ENCODE peak calls at places on chromosomes 3 and 15, in five cellular contexts. K is HepG2, L is Panc1, N is sigmoid colon, D is HL-60. Y is an unnamed sample.

GRCh38 chr3:124767259-124767658 is 37.0 kb downstream of the UMPS start:
- DNase-seq in K (no peak), L (no peak), N (no peak), D (no peak), Y (no peak)

GRCh38 chr15:28989239-28989830 is 103.6 kb downstream of the APBA2 start:
- DNase-seq in K (no peak), L (no peak), N (no peak), D (no peak), Y (no peak)

GRCh38 chr15:48890375-48890972 is 12.5 kb downstream of the EID1 start:
- DNase-seq in K (no peak), L (no peak), N (no peak), D (no peak), Y (no peak)

GRCh38 chr3:141328286-141329166 is 39.8 kb upstream of the ZBTB38 start:
- DNase-seq in K (no peak), L (no peak), N (no peak), D (no peak), Y (no peak)

GRCh38 chr3:139140553-139140952 is 95.9 kb upstream of the PRR23C start:
- DNase-seq in K (no peak), L (no peak), N (no peak), D (no peak), Y (no peak)

GRCh38 chr3:102024270-102024904 is 175.1 kb downstream of the NFKBIZ start:
- DNase-seq in K (no peak), L (no peak), N (no peak), D (no peak), Y (no peak)

GRCh38 chr15:99430881-99431401 is 134.8 kb upstream of the MEF2A start:
- DNase-seq in K (no peak), L (no peak), N (peak), D (no peak), Y (no peak)

GRCh38 chr15:66008920-66009572 is 139.8 kb downstream of the RAB11A start:
- DNase-seq in K (no peak), L (no peak), N (no peak), D (no peak), Y (no peak)

GRCh38 chr3:197505796-197506553 is 49.8 kb downstream of the BDH1 start:
- DNase-seq in K (no peak), L (no peak), N (no peak), D (no peak), Y (no peak)

GRCh38 chr3:114730397-114730796 is 416.7 kb downstream of the ZBTB20 start:
- DNase-seq in K (peak), L (no peak), N (no peak), D (no peak), Y (no peak)

GRCh38 chr3:168884353-168884903 is 779.1 kb downstream of the MECOM start:
- DNase-seq in K (no peak), L (no peak), N (no peak), D (no peak), Y (peak)

GRCh38 chr3:23330568-23330967 is 127.4 kb downstream of the UBE2E2 start:
- DNase-seq in K (no peak), L (no peak), N (no peak), D (no peak), Y (no peak)

GRCh38 chr3:5012398-5012797 is 33.2 kb downstream of the BHLHE40 start:
- DNase-seq in K (no peak), L (no peak), N (peak), D (peak), Y (no peak)

GRCh38 chr15:88179562-88179961 is 77.0 kb downstream of the NTRK3 start:
- DNase-seq in K (no peak), L (no peak), N (no peak), D (no peak), Y (no peak)

GRCh38 chr3:142267269-142267668 is 41.9 kb upstream of the GK5 start:
- DNase-seq in K (no peak), L (no peak), N (no peak), D (no peak), Y (no peak)

GRCh38 chr15:90869601-90870353 is 1.4 kb downstream of the FURIN start:
- DNase-seq in K (no peak), L (no peak), N (peak), D (peak), Y (no peak)

GRCh38 chr3:111681705-111682426 is 86.7 kb upstream of the ZBED2 start:
- DNase-seq in K (peak), L (no peak), N (no peak), D (no peak), Y (no peak)

GRCh38 chr3:197440717-197441303 is 115.0 kb downstream of the BDH1 start:
- DNase-seq in K (no peak), L (no peak), N (no peak), D (no peak), Y (no peak)

GRCh38 chr3:186381424-186382216 is 19.6 kb upstream of the DGKG start:
- DNase-seq in K (peak), L (no peak), N (no peak), D (no peak), Y (no peak)

GRCh38 chr3:140050977-140051957 is 116.3 kb downstream of the CLSTN2 start:
- DNase-seq in K (peak), L (no peak), N (no peak), D (peak), Y (peak)

GRCh38 chr15:70466305-70466704 is 297.1 kb downstream of the UACA start:
- DNase-seq in K (no peak), L (no peak), N (no peak), D (peak), Y (no peak)

GRCh38 chr3:156317457-156317856 is 197.1 kb downstream of the KCNAB1 start:
- DNase-seq in K (peak), L (peak), N (no peak), D (no peak), Y (no peak)

GRCh38 chr3:69671082-69671952 is 67.9 kb upstream of the MITF start:
- DNase-seq in K (peak), L (no peak), N (no peak), D (peak), Y (peak)

GRCh38 chr3:42698911-42699230 is 3.7 kb downstream of the HHATL start:
- DNase-seq in K (no peak), L (no peak), N (no peak), D (no peak), Y (no peak)

GRCh38 chr15:99057020-99057419 is 47.9 kb upstream of the SYNM start:
- DNase-seq in K (no peak), L (no peak), N (no peak), D (no peak), Y (no peak)

GRCh38 chr3:143132246-143132980 is 12.8 kb downstream of the CHST2 start:
- DNase-seq in K (no peak), L (no peak), N (no peak), D (no peak), Y (no peak)

GRCh38 chr15:98966036-98966787 is 41.4 kb downstream of the PGPEP1L start:
- DNase-seq in K (no peak), L (no peak), N (no peak), D (no peak), Y (no peak)

GRCh38 chr3:133506215-133506901 is 67.1 kb upstream of the CDV3 start:
- DNase-seq in K (no peak), L (no peak), N (no peak), D (no peak), Y (no peak)

GRCh38 chr3:42736531-42736930 is 33.9 kb upstream of the HHATL start:
- DNase-seq in K (no peak), L (no peak), N (no peak), D (no peak), Y (no peak)

GRCh38 chr3:2983987-2984724 is 126.0 kb downstream of the IL5RA start:
- DNase-seq in K (no peak), L (no peak), N (no peak), D (no peak), Y (no peak)

GRCh38 chr3:28348286-28348636 is 260 bp upstream of the ZCWPW2 start:
- DNase-seq in K (no peak), L (no peak), N (no peak), D (no peak), Y (no peak)

GRCh38 chr3:14775574-14775973 is 43.2 kb upstream of the FGD5 start:
- DNase-seq in K (no peak), L (no peak), N (no peak), D (no peak), Y (no peak)

GRCh38 chr3:72907851-72908620 is 20.2 kb downstream of the GXYLT2 start:
- DNase-seq in K (peak), L (no peak), N (no peak), D (peak), Y (no peak)

GRCh38 chr3:32492684-32493436 is 9.8 kb downstream of the CMTM6 start:
- DNase-seq in K (no peak), L (no peak), N (no peak), D (no peak), Y (no peak)

GRCh38 chr3:38519651-38520050 is 23.5 kb downstream of the EXOG start:
- DNase-seq in K (no peak), L (no peak), N (no peak), D (no peak), Y (no peak)

GRCh38 chr3:40179016-40179415 is 130.5 kb upstream of the EIF1B start:
- DNase-seq in K (peak), L (peak), N (peak), D (peak), Y (peak)

GRCh38 chr15:31271706-31272557 is 54.7 kb upstream of the KLF13 start:
- DNase-seq in K (no peak), L (no peak), N (peak), D (no peak), Y (peak)

DNA sequence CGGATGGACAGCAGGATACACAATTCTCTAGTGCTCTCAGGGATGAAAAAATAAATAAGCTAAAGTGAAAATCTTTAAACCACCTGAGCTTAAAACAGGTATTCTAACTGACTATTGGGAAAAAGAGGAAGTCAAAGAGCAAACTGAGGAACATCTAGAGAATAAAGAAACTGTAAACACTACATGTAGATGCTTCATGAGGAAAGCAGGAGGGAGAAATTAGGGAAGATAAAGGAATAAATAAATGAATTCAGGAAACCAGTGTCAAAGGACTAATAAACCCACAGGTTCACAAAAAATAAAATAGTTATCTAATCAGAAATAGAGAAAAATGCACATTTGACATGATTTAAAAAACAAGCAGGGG is 525 bp upstream of the MCCC1 start:
- DNase-seq in K (no peak), L (no peak), N (no peak), D (no peak), Y (no peak)
- H3K4me3 ChIP-seq in K (peak), L (peak), N (no peak), D (peak), Y (peak)

GRCh38 chr3:174159629-174160028 is 699.5 kb upstream of the NAALADL2 start:
- DNase-seq in K (no peak), L (no peak), N (no peak), D (no peak), Y (no peak)

GRCh38 chr3:174158674-174159073 is 700.5 kb upstream of the NAALADL2 start:
- DNase-seq in K (no peak), L (no peak), N (no peak), D (no peak), Y (no peak)

GRCh38 chr3:174156200-174156599 is 702.9 kb upstream of the NAALADL2 start:
- DNase-seq in K (no peak), L (no peak), N (no peak), D (no peak), Y (no peak)

GRCh38 chr3:174153875-174154274 is 705.3 kb upstream of the NAALADL2 start:
- DNase-seq in K (no peak), L (no peak), N (no peak), D (no peak), Y (no peak)
- TF ChIP-seq POLR2AphosphoS5 in K (no peak), L (no peak), N (no peak), D (no peak), Y (no peak)

DNA sequence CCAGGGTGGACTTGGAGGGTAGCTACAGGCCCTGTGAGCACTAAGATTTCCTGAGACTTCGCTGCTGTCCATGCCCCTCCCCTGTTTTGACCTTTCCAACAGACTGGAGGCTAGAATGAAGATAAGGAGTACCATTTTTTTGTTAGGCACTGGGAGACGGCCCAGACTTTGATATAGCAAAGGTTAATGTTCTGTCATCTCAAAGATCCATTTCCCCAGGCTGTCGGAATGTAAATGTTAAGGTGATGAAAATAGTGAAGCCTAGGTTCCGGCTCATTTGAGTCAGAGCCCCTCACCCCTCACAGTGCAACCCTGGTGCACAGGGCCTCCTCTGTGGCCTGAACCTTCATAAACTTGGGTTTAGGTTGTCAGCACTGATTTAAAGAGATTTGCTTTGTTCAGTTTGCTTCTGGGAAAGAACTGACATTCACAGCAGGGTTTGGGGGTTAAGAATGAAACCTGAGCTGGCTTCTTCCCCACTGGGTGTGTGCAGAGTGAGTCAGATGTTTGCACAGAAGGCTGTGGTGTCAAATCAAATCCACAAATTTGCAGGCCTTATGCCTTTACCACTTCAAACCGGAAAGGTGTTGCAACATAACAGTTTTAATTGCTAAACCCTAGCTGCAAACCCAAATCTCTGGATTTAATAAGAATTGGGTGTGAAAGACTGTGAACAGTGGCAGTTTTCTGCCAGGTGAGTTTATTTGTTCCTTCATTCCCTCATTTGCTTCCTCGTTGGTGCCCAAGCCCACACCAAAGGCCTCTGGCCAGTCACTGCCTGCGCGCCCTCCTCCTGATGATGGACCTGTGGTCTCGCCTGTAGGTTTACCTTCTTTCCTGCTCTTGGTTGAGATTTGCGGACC is 20.6 kb upstream of the KCTD6 start:
- DNase-seq in K (peak), L (peak), N (no peak), D (peak), Y (peak)
- H3K4me3 ChIP-seq in K (peak), L (no peak), N (no peak), D (no peak), Y (no peak)

GRCh38 chr3:67318162-67318561 is 320.1 kb downstream of the KBTBD8 start:
- DNase-seq in K (no peak), L (no peak), N (no peak), D (no peak), Y (no peak)
- TF ChIP-seq POLR2AphosphoS5 in K (no peak), L (no peak), N (no peak), D (no peak), Y (no peak)

GRCh38 chr3:182259579-182259978 is 533.7 kb upstream of the ATP11B start:
- DNase-seq in K (no peak), L (no peak), N (no peak), D (no peak), Y (no peak)
- H3K4me3 ChIP-seq in K (no peak), L (no peak), N (no peak), D (no peak), Y (no peak)

GRCh38 chr15:74383695-74384565 is 16.5 kb upstream of the CYP11A1 start:
- DNase-seq in K (no peak), L (no peak), N (no peak), D (no peak), Y (no peak)
- TF ChIP-seq POLR2AphosphoS5 in K (no peak), L (no peak), N (no peak), D (no peak), Y (no peak)